ENCODE peak calls at places on chromosomes 16 and 17, in five cellular contexts. I, O, B, J and E are unnamed samples.

GRCh38 chr17:48541574-48542113 is 3.3 kb downstream of the HOXB2 start:
- DNase-seq in I (peak; percentile 76), O (peak; percentile 54), B (no peak), J (no peak), E (peak; percentile 89)

GRCh38 chr17:78546476-78546875 is 30.7 kb downstream of the DNAH17 start:
- DNase-seq in I (no peak), O (no peak), B (no peak), J (no peak), E (no peak)

GRCh38 chr17:16354585-16354984 is 1.3 kb upstream of the CENPV start:
- DNase-seq in I (no peak), O (no peak), B (no peak), J (no peak), E (no peak)

GRCh38 chr17:61057257-61057656 is 342.4 kb upstream of the TBX2 start:
- DNase-seq in I (no peak), O (no peak), B (no peak), J (no peak), E (no peak)

GRCh38 chr17:17750881-17751280 is 69.6 kb downstream of the RAI1 start:
- DNase-seq in I (no peak), O (peak; percentile 42), B (no peak), J (no peak), E (no peak)

GRCh38 chr17:73267648-73268537 is 6.2 kb upstream of the CPSF4L start:
- DNase-seq in I (no peak), O (no peak), B (no peak), J (peak; percentile 77), E (no peak)

GRCh38 chr16:4780235-4780634 is 7.9 kb downstream of the SEPTIN12 start:
- DNase-seq in I (no peak), O (no peak), B (no peak), J (no peak), E (no peak)

GRCh38 chr17:76038050-76038449 is 10.9 kb upstream of the EVPL start:
- DNase-seq in I (no peak), O (no peak), B (no peak), J (no peak), E (no peak)

GRCh38 chr17:61837175-61838051 is 25.9 kb downstream of the BRIP1 start:
- DNase-seq in I (peak; percentile 50), O (peak; percentile 13), B (no peak), J (peak; percentile 4), E (peak; percentile 73)

GRCh38 chr17:77343031-77343866 is 202.5 kb downstream of the SEC14L1 start:
- DNase-seq in I (no peak), O (no peak), B (no peak), J (no peak), E (no peak)

GRCh38 chr17:72631568-72631967 is 460.9 kb downstream of the SLC39A11 start:
- DNase-seq in I (no peak), O (no peak), B (no peak), J (no peak), E (no peak)

GRCh38 chr17:31434404-31435050 is 43.1 kb downstream of the RAB11FIP4 start:
- DNase-seq in I (no peak), O (no peak), B (no peak), J (no peak), E (no peak)

GRCh38 chr16:26505501-26505900 is 561.2 kb upstream of the C16orf82 start:
- DNase-seq in I (no peak), O (no peak), B (no peak), J (no peak), E (no peak)

GRCh38 chr16:70553645-70554044 is 30.0 kb downstream of the SF3B3 start:
- DNase-seq in I (peak; percentile 87), O (no peak), B (no peak), J (no peak), E (peak; percentile 92)

GRCh38 chr17:72351884-72352346 is 231.1 kb downstream of the SOX9 start:
- DNase-seq in I (no peak), O (no peak), B (no peak), J (no peak), E (no peak)

GRCh38 chr17:78144146-78144719 is 2.0 kb upstream of the C17orf99 start:
- DNase-seq in I (peak; percentile 55), O (no peak), B (no peak), J (peak; percentile 38), E (peak; percentile 38)

GRCh38 chr17:28901866-28902818 is 737 bp downstream of the DHRS13 start:
- DNase-seq in I (peak; percentile 42), O (peak; percentile 55), B (no peak), J (no peak), E (peak; percentile 30)

GRCh38 chr17:80804466-80804865 is 187.2 kb upstream of the CHMP6 start:
- DNase-seq in I (no peak), O (peak; percentile 48), B (no peak), J (no peak), E (no peak)